ENCODE peak calls at places on chromosomes 1 and 21, in nine cellular contexts. L, O, T, E, C, M, R, G and K are unnamed samples.

GRCh38 chr1:208179303-208179702 is 64.9 kb downstream of the PLXNA2 start:
- DNase-seq in L (no peak), O (no peak), T (no peak), E (peak), C (no peak), M (no peak), R (no peak), G (no peak), K (no peak)

GRCh38 chr1:208201241-208201640 is 42.9 kb downstream of the PLXNA2 start:
- DNase-seq in L (peak), O (peak), T (peak), E (peak), C (no peak), M (peak), R (no peak), G (peak), K (no peak)

GRCh38 chr1:227741166-227741870 is 6.1 kb downstream of the SNAP47 start:
- DNase-seq in L (no peak), O (no peak), T (no peak), E (no peak), C (no peak), M (no peak), R (no peak), G (no peak), K (no peak)

GRCh38 chr1:10295471-10296085 is 85.2 kb downstream of the KIF1B start:
- DNase-seq in L (no peak), O (no peak), T (no peak), E (no peak), C (no peak), M (no peak), R (peak), G (no peak), K (no peak)

GRCh38 chr1:23801338-23801748 is 789 bp upstream of the GALE start:
- DNase-seq in L (no peak), O (no peak), T (no peak), E (no peak), C (no peak), M (no peak), R (no peak), G (no peak), K (no peak)

GRCh38 chr1:81650741-81651140 is 150.0 kb upstream of the ADGRL2 start:
- DNase-seq in L (no peak), O (no peak), T (peak), E (no peak), C (no peak), M (no peak), R (no peak), G (no peak), K (no peak)

GRCh38 chr1:116126281-116126680 is 15.1 kb downstream of the MAB21L3 start:
- DNase-seq in L (no peak), O (no peak), T (no peak), E (no peak), C (no peak), M (no peak), R (no peak), G (no peak), K (peak)

GRCh38 chr1:161139765-161140164 is 7.3 kb upstream of the DEDD start:
- DNase-seq in L (no peak), O (peak), T (peak), E (peak), C (no peak), M (peak), R (peak), G (no peak), K (peak)

GRCh38 chr21:33817663-33818433 is 97.8 kb downstream of the ATP5PO start:
- DNase-seq in L (no peak), O (no peak), T (no peak), E (no peak), C (no peak), M (no peak), R (no peak), G (no peak), K (no peak)

GRCh38 chr1:112743174-112744018 is 28.3 kb upstream of the PPM1J start:
- DNase-seq in L (no peak), O (peak), T (no peak), E (no peak), C (peak), M (no peak), R (no peak), G (peak), K (peak)

GRCh38 chr1:108524676-108525075 is 35.2 kb upstream of the EEIG2 start:
- DNase-seq in L (no peak), O (no peak), T (no peak), E (no peak), C (no peak), M (no peak), R (no peak), G (no peak), K (no peak)

GRCh38 chr1:169044296-169044695 is 62.2 kb upstream of the ATP1B1 start:
- DNase-seq in L (no peak), O (no peak), T (no peak), E (no peak), C (no peak), M (no peak), R (no peak), G (no peak), K (peak)

GRCh38 chr1:6632588-6633514 is 8.2 kb downstream of the THAP3 start:
- DNase-seq in L (no peak), O (no peak), T (no peak), E (no peak), C (no peak), M (no peak), R (no peak), G (no peak), K (no peak)

GRCh38 chr1:226706664-226707063 is 32.4 kb downstream of the ITPKB start:
- DNase-seq in L (no peak), O (no peak), T (no peak), E (no peak), C (no peak), M (no peak), R (no peak), G (no peak), K (no peak)

GRCh38 chr1:210239295-210240155 is 6.9 kb downstream of the SERTAD4 start:
- DNase-seq in L (peak), O (peak), T (peak), E (no peak), C (no peak), M (peak), R (no peak), G (peak), K (no peak)

GRCh38 chr1:235266325-235266724 is 61.7 kb downstream of the ARID4B start:
- DNase-seq in L (no peak), O (no peak), T (peak), E (no peak), C (no peak), M (no peak), R (no peak), G (no peak), K (no peak)

GRCh38 chr1:54124472-54124871 is 28.3 kb downstream of the CDCP2 start:
- DNase-seq in L (no peak), O (no peak), T (no peak), E (no peak), C (no peak), M (no peak), R (no peak), G (no peak), K (no peak)

GRCh38 chr21:31397515-31397926 is 53.5 kb upstream of the TIAM1 start:
- DNase-seq in L (no peak), O (no peak), T (peak), E (no peak), C (no peak), M (no peak), R (no peak), G (no peak), K (no peak)

GRCh38 chr1:33660244-33660643 is 187.8 kb downstream of the ZSCAN20 start:
- DNase-seq in L (no peak), O (no peak), T (no peak), E (no peak), C (no peak), M (no peak), R (no peak), G (no peak), K (no peak)

GRCh38 chr1:183416850-183417690 is 1.1 kb downstream of the NMNAT2 start:
- DNase-seq in L (peak), O (peak), T (peak), E (peak), C (peak), M (peak), R (peak), G (peak), K (peak)

GRCh38 chr1:109513110-109513702 is 3.7 kb upstream of the AMIGO1 start:
- DNase-seq in L (no peak), O (no peak), T (no peak), E (no peak), C (no peak), M (no peak), R (no peak), G (no peak), K (no peak)

GRCh38 chr1:205933672-205934618 is 9.3 kb downstream of the SLC26A9 start:
- DNase-seq in L (peak), O (peak), T (peak), E (no peak), C (no peak), M (peak), R (no peak), G (peak), K (no peak)

GRCh38 chr1:108643492-108644333 is 17.2 kb downstream of the HENMT1 start:
- DNase-seq in L (peak), O (peak), T (peak), E (peak), C (no peak), M (peak), R (no peak), G (peak), K (peak)

GRCh38 chr1:108045370-108045950 is 80.5 kb upstream of the VAV3 start:
- DNase-seq in L (no peak), O (no peak), T (no peak), E (no peak), C (no peak), M (no peak), R (no peak), G (no peak), K (no peak)

DNA sequence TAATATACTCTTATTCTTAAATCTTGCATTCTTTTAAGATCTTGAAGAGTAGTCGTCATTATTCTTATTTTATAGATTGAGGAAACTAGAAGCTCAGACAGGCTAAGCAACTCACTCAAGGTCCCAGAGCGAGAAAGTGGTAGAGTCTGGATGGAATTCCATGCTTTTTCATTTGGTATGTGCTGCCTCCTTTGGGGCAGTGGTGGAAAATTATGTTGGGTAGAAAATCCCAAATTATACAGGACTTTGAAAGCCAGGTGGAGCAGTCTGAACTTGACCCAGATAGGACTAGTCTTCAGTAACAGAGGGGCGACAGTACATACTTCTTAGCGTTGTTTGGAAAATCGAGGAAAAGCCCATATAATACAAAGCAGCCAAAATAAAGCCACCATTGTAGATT is 205.6 kb downstream of the ATG4C start:
- DNase-seq in L (no peak), O (no peak), T (no peak), E (no peak), C (no peak), M (no peak), R (no peak), G (no peak), K (no peak)
- TF ChIP-seq CTCF in L (no peak), O (peak), T (no peak), E (no peak), C (peak), M (no peak), R (peak), G (no peak), K (no peak)

DNA sequence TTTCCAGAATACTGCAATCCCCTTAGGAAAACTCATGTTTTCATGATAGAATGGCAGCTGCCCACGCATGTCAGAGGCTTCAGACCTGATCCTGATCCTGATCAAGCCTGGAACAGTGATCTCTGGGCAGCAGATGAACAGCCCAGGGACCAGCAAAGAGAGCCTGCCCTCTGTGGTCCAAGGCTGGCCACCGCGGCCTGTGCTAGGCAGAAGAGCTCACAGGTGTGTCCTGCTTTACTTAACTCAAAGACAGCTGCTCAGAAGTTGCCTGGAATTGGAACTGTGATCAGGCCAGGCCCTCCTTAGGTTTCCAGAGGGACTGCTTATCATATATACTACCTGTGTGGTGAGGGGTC is 21.2 kb upstream of the BCAR3 start:
- DNase-seq in L (no peak), O (no peak), T (no peak), E (no peak), C (no peak), M (no peak), R (no peak), G (no peak), K (no peak)
- TF ChIP-seq CTCF in L (peak), O (peak), T (peak), E (no peak), C (no peak), M (peak), R (no peak), G (no peak), K (no peak)

DNA sequence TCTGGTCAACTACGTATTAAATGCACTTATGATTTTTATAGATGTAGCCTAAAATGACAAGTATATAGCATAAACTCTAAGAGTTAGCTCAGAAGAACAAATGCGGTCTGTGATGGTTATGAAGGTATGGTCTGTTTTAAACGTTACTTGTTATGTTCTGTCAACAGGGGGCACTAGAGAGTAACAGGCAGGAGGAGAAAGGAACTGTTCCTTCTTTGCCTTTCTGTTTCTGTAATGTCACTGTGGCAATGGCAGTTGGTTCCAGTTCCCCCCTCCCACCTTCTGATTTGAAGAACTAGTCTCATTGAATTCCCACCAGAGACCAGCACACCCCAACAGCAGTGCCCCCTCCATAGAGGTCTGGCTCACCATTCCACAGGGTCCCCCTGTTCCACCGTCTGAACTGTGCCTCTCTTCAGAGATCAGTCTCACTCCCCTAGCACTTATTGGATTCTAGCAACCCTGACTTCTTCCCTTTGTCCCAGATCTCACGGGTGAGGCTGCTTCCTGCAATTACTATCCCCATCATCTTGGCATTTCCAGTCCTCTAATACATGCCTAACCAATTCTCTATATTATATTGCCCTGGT is 14.0 kb downstream of the KRTAP24-1 start:
- DNase-seq in L (no peak), O (no peak), T (peak), E (no peak), C (peak), M (no peak), R (no peak), G (no peak), K (no peak)
- TF ChIP-seq CTCF in L (peak), O (no peak), T (peak), E (no peak), C (peak), M (no peak), R (peak), G (no peak), K (peak)

GRCh38 chr1:85888961-85889360 is 180.7 kb upstream of the ZNHIT6 start:
- DNase-seq in L (no peak), O (no peak), T (peak), E (no peak), C (no peak), M (no peak), R (no peak), G (no peak), K (no peak)

GRCh38 chr1:85898861-85899260 is 190.6 kb upstream of the ZNHIT6 start:
- DNase-seq in L (no peak), O (peak), T (peak), E (no peak), C (no peak), M (no peak), R (no peak), G (peak), K (no peak)

DNA sequence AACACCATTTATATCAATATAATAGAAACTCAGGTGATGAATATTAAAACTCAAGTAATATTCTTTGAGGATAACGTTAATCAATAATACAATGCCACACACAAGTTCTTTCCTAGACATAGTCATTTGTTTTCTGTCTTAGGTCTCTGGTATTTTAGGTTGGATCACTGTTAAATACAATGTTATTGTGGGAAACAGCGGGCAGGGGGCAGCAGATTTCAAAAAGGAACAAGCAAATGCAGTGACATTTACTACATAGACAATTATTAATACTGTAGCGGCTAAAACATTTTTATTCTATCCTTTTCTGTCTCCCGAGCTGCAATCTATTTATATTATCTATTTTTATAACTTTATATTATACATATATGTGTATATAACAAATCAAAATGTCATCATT is 186.4 kb upstream of the ZNHIT6 start:
- DNase-seq in L (peak), O (peak), T (peak), E (peak), C (peak), M (peak), R (peak), G (peak), K (peak)
- TF ChIP-seq CTCF in L (peak), O (peak), T (peak), E (no peak), C (peak), M (peak), R (peak), G (peak), K (no peak)